ENCODE peak calls at places on chromosomes 11 and 22, in seven cellular contexts. One of them, this sample, is unnamed.

GRCh38 chr11:1298695-1299492 is 10.5 kb downstream of the TOLLIP start:
- DNase-seq in activated T-helper 1 cell treated with Interleukin-2 at 50 U/mL for 16 hours: no peak
- DNase-seq in CD8-positive, alpha-beta T cell: no peak
- DNase-seq in cardiac muscle cell: peak; percentile 50
- DNase-seq in stimulated activated CD8-positive, alpha-beta memory T cell treated with anti-CD3 and anti-CD28 coated beads, Interleukin-7, amount 100 ng/mL, for 48 hours: no peak
- DNase-seq in NCI-H1092: no peak
- DNase-seq in NCI-H1417: peak; percentile 39
- DNase-seq in this sample: peak; percentile 65

GRCh38 chr22:44368611-44369010 is 55.9 kb upstream of the SHISAL1 start:
- DNase-seq in NCI-H1092: no peak
- DNase-seq in cardiac muscle cell: no peak
- DNase-seq in CD8-positive, alpha-beta T cell: no peak
- DNase-seq in stimulated activated CD8-positive, alpha-beta memory T cell treated with anti-CD3 and anti-CD28 coated beads, Interleukin-7, amount 100 ng/mL, for 48 hours: no peak
- DNase-seq in activated T-helper 1 cell treated with Interleukin-2 at 50 U/mL for 16 hours: no peak
- DNase-seq in NCI-H1417: no peak
- DNase-seq in this sample: peak; percentile 16

GRCh38 chr11:73597956-73598718 is at the start of gene FAM168A:
- DNase-seq in CD8-positive, alpha-beta T cell: peak; percentile 88
- DNase-seq in cardiac muscle cell: peak; percentile 98
- DNase-seq in NCI-H1092: peak; percentile 99
- DNase-seq in NCI-H1417: peak; percentile 100
- DNase-seq in activated T-helper 1 cell treated with Interleukin-2 at 50 U/mL for 16 hours: peak; percentile 90
- DNase-seq in stimulated activated CD8-positive, alpha-beta memory T cell treated with anti-CD3 and anti-CD28 coated beads, Interleukin-7, amount 100 ng/mL, for 48 hours: peak; percentile 90
- DNase-seq in this sample: peak; percentile 98

GRCh38 chr11:26344647-26345046 is 12.7 kb downstream of the ANO3 start:
- DNase-seq in cardiac muscle cell: no peak
- DNase-seq in CD8-positive, alpha-beta T cell: no peak
- DNase-seq in stimulated activated CD8-positive, alpha-beta memory T cell treated with anti-CD3 and anti-CD28 coated beads, Interleukin-7, amount 100 ng/mL, for 48 hours: no peak
- DNase-seq in activated T-helper 1 cell treated with Interleukin-2 at 50 U/mL for 16 hours: no peak
- DNase-seq in NCI-H1092: no peak
- DNase-seq in NCI-H1417: no peak
- DNase-seq in this sample: no peak

GRCh38 chr11:111823131-111823530 is 48.2 kb downstream of the ALG9 start:
- DNase-seq in CD8-positive, alpha-beta T cell: no peak
- DNase-seq in NCI-H1092: no peak
- DNase-seq in activated T-helper 1 cell treated with Interleukin-2 at 50 U/mL for 16 hours: no peak
- DNase-seq in cardiac muscle cell: no peak
- DNase-seq in stimulated activated CD8-positive, alpha-beta memory T cell treated with anti-CD3 and anti-CD28 coated beads, Interleukin-7, amount 100 ng/mL, for 48 hours: no peak
- DNase-seq in NCI-H1417: no peak
- DNase-seq in this sample: no peak

GRCh38 chr11:117629146-117629545 is 167.9 kb downstream of the DSCAML1 start:
- DNase-seq in NCI-H1417: no peak
- DNase-seq in cardiac muscle cell: no peak
- DNase-seq in CD8-positive, alpha-beta T cell: no peak
- DNase-seq in activated T-helper 1 cell treated with Interleukin-2 at 50 U/mL for 16 hours: no peak
- DNase-seq in NCI-H1092: no peak
- DNase-seq in stimulated activated CD8-positive, alpha-beta memory T cell treated with anti-CD3 and anti-CD28 coated beads, Interleukin-7, amount 100 ng/mL, for 48 hours: no peak
- DNase-seq in this sample: no peak

GRCh38 chr11:86058360-86058759 is 10.5 kb downstream of the PICALM start:
- DNase-seq in NCI-H1417: no peak
- DNase-seq in NCI-H1092: no peak
- DNase-seq in activated T-helper 1 cell treated with Interleukin-2 at 50 U/mL for 16 hours: no peak
- DNase-seq in stimulated activated CD8-positive, alpha-beta memory T cell treated with anti-CD3 and anti-CD28 coated beads, Interleukin-7, amount 100 ng/mL, for 48 hours: no peak
- DNase-seq in CD8-positive, alpha-beta T cell: no peak
- DNase-seq in cardiac muscle cell: no peak
- DNase-seq in this sample: no peak

GRCh38 chr22:19565921-19566598 is 41.9 kb upstream of the CLDN5 start:
- DNase-seq in stimulated activated CD8-positive, alpha-beta memory T cell treated with anti-CD3 and anti-CD28 coated beads, Interleukin-7, amount 100 ng/mL, for 48 hours: no peak
- DNase-seq in NCI-H1092: no peak
- DNase-seq in cardiac muscle cell: no peak
- DNase-seq in NCI-H1417: no peak
- DNase-seq in CD8-positive, alpha-beta T cell: no peak
- DNase-seq in activated T-helper 1 cell treated with Interleukin-2 at 50 U/mL for 16 hours: no peak
- DNase-seq in this sample: no peak

GRCh38 chr11:45900916-45901617 is 6.0 kb downstream of the FREY1 start:
- DNase-seq in cardiac muscle cell: no peak
- DNase-seq in stimulated activated CD8-positive, alpha-beta memory T cell treated with anti-CD3 and anti-CD28 coated beads, Interleukin-7, amount 100 ng/mL, for 48 hours: no peak
- DNase-seq in NCI-H1092: peak; percentile 47
- DNase-seq in NCI-H1417: peak; percentile 36
- DNase-seq in CD8-positive, alpha-beta T cell: no peak
- DNase-seq in activated T-helper 1 cell treated with Interleukin-2 at 50 U/mL for 16 hours: no peak
- DNase-seq in this sample: peak; percentile 41

GRCh38 chr11:77153276-77154185 is 25.5 kb downstream of the MYO7A start:
- DNase-seq in activated T-helper 1 cell treated with Interleukin-2 at 50 U/mL for 16 hours: no peak
- DNase-seq in NCI-H1092: no peak
- DNase-seq in NCI-H1417: no peak
- DNase-seq in stimulated activated CD8-positive, alpha-beta memory T cell treated with anti-CD3 and anti-CD28 coated beads, Interleukin-7, amount 100 ng/mL, for 48 hours: no peak
- DNase-seq in cardiac muscle cell: no peak
- DNase-seq in CD8-positive, alpha-beta T cell: no peak
- DNase-seq in this sample: no peak

GRCh38 chr11:58968251-58968711 is 29.0 kb downstream of the GLYATL1 start:
- DNase-seq in CD8-positive, alpha-beta T cell: no peak
- DNase-seq in cardiac muscle cell: no peak
- DNase-seq in NCI-H1417: peak; percentile 87
- DNase-seq in stimulated activated CD8-positive, alpha-beta memory T cell treated with anti-CD3 and anti-CD28 coated beads, Interleukin-7, amount 100 ng/mL, for 48 hours: no peak
- DNase-seq in NCI-H1092: no peak
- DNase-seq in activated T-helper 1 cell treated with Interleukin-2 at 50 U/mL for 16 hours: no peak
- DNase-seq in this sample: no peak

GRCh38 chr22:46443850-46444389 is 93.5 kb downstream of the CELSR1 start:
- DNase-seq in cardiac muscle cell: no peak
- DNase-seq in stimulated activated CD8-positive, alpha-beta memory T cell treated with anti-CD3 and anti-CD28 coated beads, Interleukin-7, amount 100 ng/mL, for 48 hours: no peak
- DNase-seq in activated T-helper 1 cell treated with Interleukin-2 at 50 U/mL for 16 hours: no peak
- DNase-seq in NCI-H1092: no peak
- DNase-seq in NCI-H1417: no peak
- DNase-seq in CD8-positive, alpha-beta T cell: no peak
- DNase-seq in this sample: no peak

GRCh38 chr11:133082851-133083488 is 449.3 kb downstream of the OPCML start:
- DNase-seq in NCI-H1417: peak; percentile 77
- DNase-seq in activated T-helper 1 cell treated with Interleukin-2 at 50 U/mL for 16 hours: no peak
- DNase-seq in NCI-H1092: peak; percentile 62
- DNase-seq in stimulated activated CD8-positive, alpha-beta memory T cell treated with anti-CD3 and anti-CD28 coated beads, Interleukin-7, amount 100 ng/mL, for 48 hours: peak; percentile 24
- DNase-seq in cardiac muscle cell: peak; percentile 83
- DNase-seq in CD8-positive, alpha-beta T cell: no peak
- DNase-seq in this sample: peak; percentile 57

GRCh38 chr11:12223771-12224536 is 113.6 kb downstream of the MICAL2 start:
- DNase-seq in NCI-H1092: no peak
- DNase-seq in NCI-H1417: peak; percentile 55
- DNase-seq in CD8-positive, alpha-beta T cell: no peak
- DNase-seq in stimulated activated CD8-positive, alpha-beta memory T cell treated with anti-CD3 and anti-CD28 coated beads, Interleukin-7, amount 100 ng/mL, for 48 hours: no peak
- DNase-seq in activated T-helper 1 cell treated with Interleukin-2 at 50 U/mL for 16 hours: no peak
- DNase-seq in cardiac muscle cell: no peak
- DNase-seq in this sample: no peak

GRCh38 chr11:75894036-75894585 is 79.1 kb downstream of the UVRAG start:
- DNase-seq in NCI-H1092: no peak
- DNase-seq in cardiac muscle cell: no peak
- DNase-seq in NCI-H1417: no peak
- DNase-seq in activated T-helper 1 cell treated with Interleukin-2 at 50 U/mL for 16 hours: no peak
- DNase-seq in CD8-positive, alpha-beta T cell: no peak
- DNase-seq in stimulated activated CD8-positive, alpha-beta memory T cell treated with anti-CD3 and anti-CD28 coated beads, Interleukin-7, amount 100 ng/mL, for 48 hours: no peak
- DNase-seq in this sample: no peak

GRCh38 chr11:48041877-48042698 is 61.7 kb downstream of the PTPRJ start:
- DNase-seq in cardiac muscle cell: no peak
- DNase-seq in NCI-H1092: no peak
- DNase-seq in CD8-positive, alpha-beta T cell: no peak
- DNase-seq in activated T-helper 1 cell treated with Interleukin-2 at 50 U/mL for 16 hours: no peak
- DNase-seq in NCI-H1417: no peak
- DNase-seq in stimulated activated CD8-positive, alpha-beta memory T cell treated with anti-CD3 and anti-CD28 coated beads, Interleukin-7, amount 100 ng/mL, for 48 hours: no peak
- DNase-seq in this sample: no peak

GRCh38 chr11:18245396-18245795 is 3.1 kb downstream of the SAA2 start:
- DNase-seq in CD8-positive, alpha-beta T cell: no peak
- DNase-seq in NCI-H1092: no peak
- DNase-seq in stimulated activated CD8-positive, alpha-beta memory T cell treated with anti-CD3 and anti-CD28 coated beads, Interleukin-7, amount 100 ng/mL, for 48 hours: no peak
- DNase-seq in NCI-H1417: no peak
- DNase-seq in cardiac muscle cell: no peak
- DNase-seq in activated T-helper 1 cell treated with Interleukin-2 at 50 U/mL for 16 hours: no peak
- DNase-seq in this sample: no peak

GRCh38 chr11:86117706-86118050 is 48.8 kb upstream of the PICALM start:
- DNase-seq in CD8-positive, alpha-beta T cell: no peak
- DNase-seq in stimulated activated CD8-positive, alpha-beta memory T cell treated with anti-CD3 and anti-CD28 coated beads, Interleukin-7, amount 100 ng/mL, for 48 hours: no peak
- DNase-seq in activated T-helper 1 cell treated with Interleukin-2 at 50 U/mL for 16 hours: no peak
- DNase-seq in cardiac muscle cell: no peak
- DNase-seq in NCI-H1092: no peak
- DNase-seq in NCI-H1417: no peak
- DNase-seq in this sample: no peak

GRCh38 chr22:37608477-37609239 is at the start of gene GGA1:
- DNase-seq in NCI-H1092: peak; percentile 96
- DNase-seq in stimulated activated CD8-positive, alpha-beta memory T cell treated with anti-CD3 and anti-CD28 coated beads, Interleukin-7, amount 100 ng/mL, for 48 hours: peak; percentile 92
- DNase-seq in activated T-helper 1 cell treated with Interleukin-2 at 50 U/mL for 16 hours: peak; percentile 94
- DNase-seq in NCI-H1417: peak; percentile 96
- DNase-seq in CD8-positive, alpha-beta T cell: peak; percentile 89
- DNase-seq in cardiac muscle cell: peak; percentile 95
- DNase-seq in this sample: peak; percentile 98

GRCh38 chr11:70104419-70104818 is 26.3 kb downstream of the ANO1 start:
- DNase-seq in NCI-H1092: no peak
- DNase-seq in activated T-helper 1 cell treated with Interleukin-2 at 50 U/mL for 16 hours: no peak
- DNase-seq in NCI-H1417: no peak
- DNase-seq in CD8-positive, alpha-beta T cell: no peak
- DNase-seq in stimulated activated CD8-positive, alpha-beta memory T cell treated with anti-CD3 and anti-CD28 coated beads, Interleukin-7, amount 100 ng/mL, for 48 hours: no peak
- DNase-seq in cardiac muscle cell: no peak
- DNase-seq in this sample: peak; percentile 25

GRCh38 chr22:44132724-44133123 is 48.0 kb upstream of the PARVG start:
- DNase-seq in NCI-H1092: no peak
- DNase-seq in CD8-positive, alpha-beta T cell: no peak
- DNase-seq in NCI-H1417: no peak
- DNase-seq in activated T-helper 1 cell treated with Interleukin-2 at 50 U/mL for 16 hours: no peak
- DNase-seq in stimulated activated CD8-positive, alpha-beta memory T cell treated with anti-CD3 and anti-CD28 coated beads, Interleukin-7, amount 100 ng/mL, for 48 hours: no peak
- DNase-seq in cardiac muscle cell: no peak
- DNase-seq in this sample: no peak

GRCh38 chr22:39388261-39389011 is 11.1 kb upstream of the TAB1 start:
- DNase-seq in NCI-H1092: peak; percentile 74
- DNase-seq in cardiac muscle cell: peak; percentile 97
- DNase-seq in activated T-helper 1 cell treated with Interleukin-2 at 50 U/mL for 16 hours: peak; percentile 80
- DNase-seq in CD8-positive, alpha-beta T cell: peak; percentile 61
- DNase-seq in NCI-H1417: peak; percentile 70
- DNase-seq in stimulated activated CD8-positive, alpha-beta memory T cell treated with anti-CD3 and anti-CD28 coated beads, Interleukin-7, amount 100 ng/mL, for 48 hours: peak; percentile 61
- DNase-seq in this sample: peak; percentile 84

GRCh38 chr11:18769802-18770456 is 21.7 kb downstream of the PTPN5 start:
- DNase-seq in NCI-H1417: no peak
- DNase-seq in activated T-helper 1 cell treated with Interleukin-2 at 50 U/mL for 16 hours: no peak
- DNase-seq in cardiac muscle cell: no peak
- DNase-seq in NCI-H1092: no peak
- DNase-seq in CD8-positive, alpha-beta T cell: no peak
- DNase-seq in stimulated activated CD8-positive, alpha-beta memory T cell treated with anti-CD3 and anti-CD28 coated beads, Interleukin-7, amount 100 ng/mL, for 48 hours: no peak
- DNase-seq in this sample: no peak

GRCh38 chr11:35949242-35949641 is 5.4 kb downstream of the LDLRAD3 start:
- DNase-seq in NCI-H1092: no peak
- DNase-seq in cardiac muscle cell: no peak
- DNase-seq in activated T-helper 1 cell treated with Interleukin-2 at 50 U/mL for 16 hours: no peak
- DNase-seq in NCI-H1417: no peak
- DNase-seq in stimulated activated CD8-positive, alpha-beta memory T cell treated with anti-CD3 and anti-CD28 coated beads, Interleukin-7, amount 100 ng/mL, for 48 hours: no peak
- DNase-seq in CD8-positive, alpha-beta T cell: no peak
- DNase-seq in this sample: no peak